ENCODE peak calls at places on chromosomes 16 and 17, in four cellular contexts. F is IMR-90, H is RWPE1, X is tibial nerve. M is an unnamed sample.

GRCh38 chr17:59746849-59747445 is 39.5 kb downstream of the VMP1 start:
- DNase-seq in X (no peak), F (peak; percentile 71), H (peak; percentile 30), M (no peak)

GRCh38 chr17:42347198-42347597 is 41.0 kb downstream of the STAT3 start:
- DNase-seq in X (no peak), F (peak; percentile 86), H (peak; percentile 79), M (no peak)

GRCh38 chr17:40597168-40598020 is 32.1 kb upstream of the CCR7 start:
- DNase-seq in F (no peak), X (no peak), H (no peak), M (no peak)

GRCh38 chr17:80791758-80792284 is 199.8 kb upstream of the CHMP6 start:
- DNase-seq in X (peak; percentile 40), H (peak; percentile 83), F (peak; percentile 100), M (no peak)

GRCh38 chr17:67750067-67750466 is 32.3 kb downstream of the NOL11 start:
- DNase-seq in F (no peak), H (no peak), X (no peak), M (no peak)

GRCh38 chr17:2128011-2128410 is 73.1 kb downstream of the HIC1 start:
- DNase-seq in H (no peak), F (no peak), X (no peak), M (no peak)

GRCh38 chr17:83193336-83194188 is 114.2 kb downstream of the METRNL start:
- DNase-seq in F (no peak), H (no peak), X (peak; percentile 17), M (no peak)

GRCh38 chr16:84949776-84950436 is 61.4 kb downstream of the ZDHHC7 start:
- DNase-seq in H (no peak), X (no peak), F (no peak), M (no peak)

GRCh38 chr16:69166221-69166833 is 20.6 kb upstream of the SNTB2 start:
- DNase-seq in X (no peak), H (no peak), F (peak; percentile 82), M (no peak)

GRCh38 chr16:67967183-67967955 is 1.1 kb downstream of the SLC12A4 start:
- DNase-seq in F (no peak), H (no peak), X (no peak), M (no peak)

GRCh38 chr16:48105456-48105855 is 50.3 kb downstream of the ABCC12 start:
- DNase-seq in F (peak; percentile 23), H (no peak), X (no peak), M (no peak)

GRCh38 chr17:27572665-27573064 is 58.3 kb upstream of the LGALS9 start:
- DNase-seq in H (no peak), F (peak; percentile 77), X (no peak), M (no peak)

GRCh38 chr16:2852731-2853507 is 5.1 kb downstream of the PRSS22 start:
- DNase-seq in H (no peak), X (no peak), F (no peak), M (no peak)

GRCh38 chr16:2856061-2856670 is 1.8 kb downstream of the PRSS22 start:
- DNase-seq in F (no peak), X (no peak), H (peak; percentile 64), M (no peak)

GRCh38 chr16:2853531-2854073 is 4.4 kb downstream of the PRSS22 start:
- DNase-seq in X (no peak), F (no peak), H (no peak), M (no peak)

GRCh38 chr16:2855536-2855935 is 2.4 kb downstream of the PRSS22 start:
- DNase-seq in F (no peak), H (no peak), X (no peak), M (no peak)

DNA sequence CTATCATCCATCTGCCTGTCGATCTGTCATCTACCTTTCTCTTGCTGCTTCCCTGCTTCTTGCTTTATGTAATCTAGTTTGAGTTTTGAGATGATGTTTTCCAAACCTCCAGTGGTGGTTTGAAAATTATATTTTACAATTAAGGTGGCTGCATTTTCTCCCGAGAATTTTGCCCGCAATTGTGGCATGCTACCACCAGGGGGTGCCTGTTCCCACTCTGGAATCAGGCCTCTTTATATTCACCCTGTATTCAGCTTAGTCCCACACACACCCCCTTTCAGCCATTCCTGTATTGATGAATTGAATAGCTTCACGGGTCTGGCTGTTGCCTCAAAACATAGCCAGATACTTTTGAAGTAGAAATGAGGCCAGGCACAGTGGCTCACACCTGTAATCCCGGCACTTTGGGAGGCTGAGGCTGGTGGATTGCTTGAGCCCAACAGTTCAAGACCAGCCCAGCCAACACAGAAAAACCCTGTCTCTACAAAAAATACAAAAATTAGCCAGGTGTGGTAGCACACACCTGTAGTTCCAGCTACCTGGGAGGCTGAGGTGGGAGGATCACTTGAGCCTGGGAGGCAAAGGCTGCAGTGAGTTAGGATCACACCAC is 3.2 kb downstream of the PRSS22 start:
- DNase-seq in H (no peak), F (no peak), X (no peak), M (no peak)
- TF ChIP-seq CTCF in H (peak; percentile 46), F (peak; percentile 46), X (no peak), M (peak; percentile 83)

GRCh38 chr16:81582655-81583441 is 138.2 kb downstream of the CMIP start:
- DNase-seq in H (no peak), F (no peak), X (no peak), M (no peak)
- TF ChIP-seq CTCF in H (no peak), F (no peak), X (peak; percentile 37), M (no peak)

DNA sequence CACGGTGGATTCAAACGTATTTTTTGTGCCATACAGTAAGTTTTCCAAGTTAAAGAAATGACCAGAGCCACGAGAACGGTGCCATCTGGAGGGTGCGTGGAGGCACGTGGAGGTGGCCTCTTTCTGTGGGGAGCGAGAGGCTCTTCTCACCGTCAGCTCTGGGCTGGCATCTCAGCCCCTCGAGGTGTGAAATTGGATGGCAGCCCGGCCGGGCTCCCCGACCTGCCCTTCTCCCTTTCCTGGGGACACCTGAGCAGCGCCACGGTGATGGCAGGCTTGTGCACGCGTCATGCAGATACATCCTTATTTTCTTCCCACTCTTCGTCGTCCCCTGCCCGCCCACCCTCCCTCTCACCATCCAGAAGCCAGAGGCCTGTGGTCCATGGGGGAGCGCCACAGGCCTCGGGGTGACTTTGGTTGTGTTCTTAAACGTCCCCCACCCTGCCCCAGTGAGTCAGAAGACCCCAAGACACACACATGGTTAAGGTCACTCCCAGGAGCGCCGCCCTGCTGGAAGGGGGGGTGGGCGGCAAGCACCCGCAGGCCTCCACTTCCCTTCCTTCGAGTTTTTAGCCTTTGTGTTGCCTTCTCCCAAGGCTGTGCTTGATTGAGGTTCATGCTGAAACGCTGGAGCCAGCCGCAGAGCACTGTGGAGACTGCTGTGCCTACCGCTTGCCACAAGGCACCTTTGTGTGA is 109.4 kb downstream of the BANP start:
- DNase-seq in H (no peak), X (no peak), F (no peak), M (no peak)
- TF ChIP-seq CTCF in H (no peak), X (no peak), F (no peak), M (no peak)

DNA sequence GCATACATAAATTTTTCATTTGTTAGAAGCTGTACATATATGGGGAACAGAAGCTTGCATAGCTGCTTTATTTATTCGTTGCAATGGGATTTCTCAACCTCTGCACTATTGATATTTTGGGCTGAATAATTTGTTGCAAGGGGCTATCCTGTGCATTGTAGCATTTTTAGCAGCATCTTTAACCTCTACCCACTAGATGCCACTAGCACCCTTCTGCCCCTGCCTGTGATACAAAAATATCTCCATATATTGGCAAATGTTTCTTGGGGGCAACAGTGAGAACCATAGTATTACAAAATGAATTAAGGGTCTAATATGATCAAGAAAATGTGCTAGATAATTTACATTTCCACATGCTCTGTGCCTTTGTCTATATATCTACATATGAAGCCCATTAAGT is 1401.0 kb downstream of the CDH11 start:
- DNase-seq in X (no peak), H (no peak), F (no peak), M (no peak)
- TF ChIP-seq CTCF in X (no peak), H (no peak), F (no peak), M (no peak)